ENCODE peak calls at places on chromosomes 2 and 18, in ten cellular contexts. K is mucosa of descending colon; S is cardiac fibroblast; A is choroid plexus epithelial cell; I is sigmoid colon; X is NCI-H748 treated with DMSO at 0.1 percent for 48 hours; R is activated T-helper 2 cell treated with anti-CD3 and anti-CD28 coated beads, Interferon-gamma antibody, Interleukin-2, Interleukin-4, amounts not matched to agents 10 μg/mL and 5 μg/mL and 100 μg/mL, durations not matched to agents 14 hours and 24 hours and 36 hours; W is colonic mucosa; U is central memory CD4-positive, alpha-beta T cell; V is mammary epithelial cell. Q is an unnamed sample.

GRCh38 chr2:201854221-201854801 is 48.0 kb downstream of the CDK15 start:
- DNase-seq in K (no peak), S (peak; percentile 96), A (peak; percentile 98), I (no peak), X (no peak), R (no peak), W (no peak), U (no peak), V (peak; percentile 98), Q (peak; percentile 88)

GRCh38 chr18:79409313-79409712 is 13.6 kb downstream of the NFATC1 start:
- DNase-seq in K (no peak), S (no peak), A (no peak), I (no peak), X (no peak), R (no peak), W (no peak), U (no peak), V (no peak), Q (no peak)

GRCh38 chr18:8031496-8031895 is 464.4 kb downstream of the PTPRM start:
- DNase-seq in K (no peak), S (no peak), A (no peak), I (no peak), X (no peak), R (no peak), W (no peak), U (no peak), V (no peak), Q (no peak)

GRCh38 chr2:46984034-46984433 is 68.4 kb upstream of the MCFD2 start:
- DNase-seq in K (no peak), S (no peak), A (no peak), I (peak; percentile 63), X (no peak), R (no peak), W (no peak), U (no peak), V (no peak), Q (no peak)

GRCh38 chr2:177164584-177165052 is 48.0 kb upstream of the HNRNPA3 start:
- DNase-seq in K (peak; percentile 87), S (peak; percentile 87), A (peak; percentile 86), I (peak; percentile 92), X (peak; percentile 95), R (peak; percentile 65), W (peak; percentile 92), U (peak; percentile 68), V (peak; percentile 66), Q (peak; percentile 75)

GRCh38 chr18:22846088-22846683 is 86.9 kb upstream of the RBBP8 start:
- DNase-seq in K (no peak), S (peak; percentile 55), A (peak; percentile 63), I (no peak), X (peak; percentile 31), R (no peak), W (no peak), U (no peak), V (no peak), Q (no peak)

GRCh38 chr2:232544674-232545073 is 5.2 kb downstream of the CHRNG start:
- DNase-seq in K (no peak), S (no peak), A (no peak), I (no peak), X (no peak), R (no peak), W (no peak), U (no peak), V (no peak), Q (no peak)

GRCh38 chr18:62957885-62958472 is 242.6 kb downstream of the PHLPP1 start:
- DNase-seq in K (no peak), S (peak; percentile 68), A (peak; percentile 65), I (no peak), X (peak; percentile 47), R (peak; percentile 53), W (peak; percentile 67), U (peak; percentile 9), V (peak; percentile 19), Q (no peak)

GRCh38 chr2:192005214-192005613 is 158.3 kb upstream of the CAVIN2 start:
- DNase-seq in K (no peak), S (no peak), A (no peak), I (no peak), X (no peak), R (no peak), W (no peak), U (no peak), V (no peak), Q (no peak)

GRCh38 chr18:44731160-44731865 is 50.6 kb downstream of the SETBP1 start:
- DNase-seq in K (peak; percentile 42), S (no peak), A (no peak), I (no peak), X (no peak), R (no peak), W (no peak), U (no peak), V (no peak), Q (no peak)

GRCh38 chr2:240920783-240921231 is 14.7 kb downstream of the CROCC2 start:
- DNase-seq in K (no peak), S (no peak), A (no peak), I (peak; percentile 68), X (no peak), R (no peak), W (peak; percentile 17), U (no peak), V (no peak), Q (no peak)

GRCh38 chr2:205276071-205276777 is 406.1 kb upstream of the NRP2 start:
- DNase-seq in K (no peak), S (no peak), A (peak; percentile 3), I (no peak), X (no peak), R (no peak), W (no peak), U (no peak), V (no peak), Q (peak; percentile 11)

GRCh38 chr2:8574196-8575010 is 107.5 kb upstream of the ID2 start:
- DNase-seq in K (no peak), S (no peak), A (no peak), I (peak; percentile 57), X (no peak), R (no peak), W (peak; percentile 68), U (no peak), V (no peak), Q (peak; percentile 21)

GRCh38 chr2:169658877-169659276 is 35.3 kb downstream of the CFAP210 start:
- DNase-seq in K (no peak), S (no peak), A (no peak), I (no peak), X (no peak), R (no peak), W (no peak), U (no peak), V (no peak), Q (no peak)

GRCh38 chr2:214019229-214019972 is 391.5 kb upstream of the VWC2L start:
- DNase-seq in K (no peak), S (peak; percentile 98), A (peak; percentile 95), I (no peak), X (no peak), R (no peak), W (no peak), U (no peak), V (peak; percentile 91), Q (peak; percentile 96)

GRCh38 chr2:239563561-239563960 is 162.7 kb upstream of the HDAC4 start:
- DNase-seq in K (no peak), S (no peak), A (no peak), I (peak; percentile 42), X (no peak), R (no peak), W (no peak), U (no peak), V (no peak), Q (no peak)

GRCh38 chr2:232389327-232389726 is 10.8 kb downstream of the ALPP start:
- DNase-seq in K (no peak), S (peak; percentile 39), A (peak; percentile 73), I (no peak), X (no peak), R (no peak), W (no peak), U (no peak), V (no peak), Q (no peak)

Q was measured in AG08395.